ENCODE peak calls at places on chromosome X, in six cellular contexts. Q, V, E, U, B and J are unnamed samples.

GRCh38 chrX:80751456-80751855 is 58.2 kb downstream of the BRWD3 start:
- DNase-seq in Q (no peak), V (no peak), E (no peak), U (no peak), B (no peak), J (no peak)

GRCh38 chrX:53171356-53171755 is 53.7 kb downstream of the KDM5C start:
- DNase-seq in Q (no peak), V (no peak), E (no peak), U (no peak), B (no peak), J (no peak)

GRCh38 chrX:42096262-42096939 is 173.0 kb upstream of the CASK start:
- DNase-seq in Q (no peak), V (no peak), E (no peak), U (peak), B (no peak), J (no peak)

GRCh38 chrX:131827935-131828334 is 195.2 kb upstream of the STK26 start:
- DNase-seq in Q (peak), V (no peak), E (peak), U (peak), B (no peak), J (no peak)

GRCh38 chrX:13059676-13060499 is 15.5 kb upstream of the FAM9C start:
- DNase-seq in Q (no peak), V (no peak), E (no peak), U (peak), B (no peak), J (no peak)

GRCh38 chrX:15749642-15750610 is 11.9 kb downstream of the CA5B start:
- DNase-seq in Q (no peak), V (no peak), E (peak), U (no peak), B (no peak), J (no peak)

GRCh38 chrX:49108641-49109040 is 14.9 kb downstream of the GPKOW start:
- DNase-seq in Q (no peak), V (no peak), E (no peak), U (no peak), B (no peak), J (no peak)

GRCh38 chrX:54641530-54641929 is 111.5 kb downstream of the GNL3L start:
- DNase-seq in Q (no peak), V (no peak), E (no peak), U (no peak), B (no peak), J (no peak)